ENCODE peak calls at places on chromosomes 13 and 19, in nine cellular contexts. V is adrenal gland, O is progenitor cell of endocrine pancreas, Y is body of pancreas, X is tibial nerve, J is uterus, Z is lung, G is GM23338, H is endothelial cell. N is an unnamed sample.

GRCh38 chr13:112522578-112522977 is 65.4 kb downstream of the TUBGCP3 start:
- DNase-seq in V (no peak), G (no peak), Y (no peak), O (no peak), Z (no peak), X (no peak), H (no peak), J (no peak), N (no peak)

GRCh38 chr13:40233731-40234195 is 432.7 kb downstream of the FOXO1 start:
- DNase-seq in H (no peak), J (peak; percentile 78), G (no peak), Y (no peak), O (no peak), V (peak; percentile 18), Z (no peak), X (no peak), N (peak; percentile 94)

GRCh38 chr19:16988661-16989060 is 37.9 kb downstream of the CPAMD8 start:
- DNase-seq in X (no peak), J (no peak), H (no peak), Z (no peak), V (no peak), Y (no peak), O (no peak), G (no peak), N (no peak)

GRCh38 chr13:108227651-108228272 is 9.6 kb downstream of the ABHD13 start:
- DNase-seq in O (peak; percentile 11), Y (no peak), G (peak; percentile 43), H (peak; percentile 46), Z (no peak), X (peak; percentile 72), J (no peak), V (peak; percentile 21), N (no peak)

GRCh38 chr19:45790942-45791341 is 1.7 kb downstream of the DMWD start:
- DNase-seq in X (no peak), V (no peak), O (no peak), H (no peak), G (no peak), Y (no peak), Z (no peak), J (no peak), N (no peak)

GRCh38 chr13:101309014-101309619 is 107.2 kb downstream of the NALCN start:
- DNase-seq in J (no peak), G (no peak), V (no peak), Y (no peak), H (no peak), X (no peak), O (no peak), Z (no peak), N (no peak)

GRCh38 chr13:41130356-41130755 is 2.2 kb downstream of the KBTBD6 start:
- DNase-seq in G (no peak), O (no peak), J (no peak), Y (no peak), V (no peak), H (no peak), Z (no peak), X (no peak), N (no peak)

GRCh38 chr13:26502826-26503225 is 54.7 kb upstream of the WASF3 start:
- DNase-seq in G (peak; percentile 66), J (no peak), Y (no peak), V (peak; percentile 42), O (no peak), X (peak; percentile 30), Z (no peak), H (peak; percentile 31), N (peak; percentile 63)

GRCh38 chr19:48896191-48896720 is 2.3 kb downstream of the TULP2 start:
- DNase-seq in H (no peak), Y (peak; percentile 69), G (peak; percentile 93), O (no peak), J (peak; percentile 79), Z (peak; percentile 73), V (peak; percentile 45), X (peak; percentile 71), N (peak; percentile 46)

GRCh38 chr19:12788025-12788681 is 3.1 kb upstream of the JUNB start:
- DNase-seq in X (no peak), V (no peak), Z (no peak), G (no peak), Y (no peak), H (no peak), J (no peak), O (no peak), N (no peak)

GRCh38 chr13:51726446-51727185 is 77.3 kb downstream of the DHRS12 start:
- DNase-seq in J (no peak), O (no peak), Z (no peak), G (no peak), H (no peak), X (no peak), V (no peak), Y (no peak), N (no peak)

GRCh38 chr13:83613524-83613923 is 268.8 kb downstream of the SLITRK1 start:
- DNase-seq in G (no peak), J (no peak), H (no peak), Z (no peak), O (no peak), X (no peak), Y (no peak), V (no peak), N (no peak)

GRCh38 chr13:113978741-113979481 is 5.0 kb upstream of the C13orf46 start:
- DNase-seq in V (no peak), O (no peak), Z (no peak), J (no peak), X (no peak), Y (no peak), G (no peak), H (no peak), N (peak; percentile 2)

GRCh38 chr19:13033819-13034611 is 38.7 kb downstream of the NFIX start:
- DNase-seq in X (peak; percentile 68), H (peak; percentile 77), Z (peak; percentile 78), G (peak; percentile 87), O (no peak), J (peak; percentile 77), Y (peak; percentile 84), V (peak; percentile 93), N (peak; percentile 90)

GRCh38 chr19:54191671-54192453 is 754 bp downstream of the TSEN34 start:
- DNase-seq in X (no peak), V (peak; percentile 72), O (no peak), Z (no peak), Y (no peak), H (no peak), J (no peak), G (no peak), N (no peak)

GRCh38 chr19:36225219-36225892 is 10.4 kb downstream of the ZNF146 start:
- DNase-seq in H (no peak), Y (no peak), X (no peak), G (no peak), Z (no peak), O (no peak), V (no peak), J (no peak), N (no peak)

GRCh38 chr13:107867701-107868661 is 347.4 kb downstream of the LIG4 start:
- DNase-seq in G (peak; percentile 83), Y (peak; percentile 22), H (peak; percentile 68), X (no peak), J (no peak), O (peak; percentile 49), V (no peak), Z (no peak), N (no peak)

GRCh38 chr13:90968510-90968909 is 379.0 kb upstream of the MIR17HG start:
- DNase-seq in Z (no peak), Y (peak; percentile 22), G (peak; percentile 77), X (no peak), V (no peak), H (peak; percentile 54), O (no peak), J (no peak), N (no peak)
- TF ChIP-seq CTCF in Z (no peak), Y (no peak), G (peak; percentile 72), X (no peak), V (no peak), H (peak; percentile 41), O (peak; percentile 70), J (no peak), N (no peak)

DNA sequence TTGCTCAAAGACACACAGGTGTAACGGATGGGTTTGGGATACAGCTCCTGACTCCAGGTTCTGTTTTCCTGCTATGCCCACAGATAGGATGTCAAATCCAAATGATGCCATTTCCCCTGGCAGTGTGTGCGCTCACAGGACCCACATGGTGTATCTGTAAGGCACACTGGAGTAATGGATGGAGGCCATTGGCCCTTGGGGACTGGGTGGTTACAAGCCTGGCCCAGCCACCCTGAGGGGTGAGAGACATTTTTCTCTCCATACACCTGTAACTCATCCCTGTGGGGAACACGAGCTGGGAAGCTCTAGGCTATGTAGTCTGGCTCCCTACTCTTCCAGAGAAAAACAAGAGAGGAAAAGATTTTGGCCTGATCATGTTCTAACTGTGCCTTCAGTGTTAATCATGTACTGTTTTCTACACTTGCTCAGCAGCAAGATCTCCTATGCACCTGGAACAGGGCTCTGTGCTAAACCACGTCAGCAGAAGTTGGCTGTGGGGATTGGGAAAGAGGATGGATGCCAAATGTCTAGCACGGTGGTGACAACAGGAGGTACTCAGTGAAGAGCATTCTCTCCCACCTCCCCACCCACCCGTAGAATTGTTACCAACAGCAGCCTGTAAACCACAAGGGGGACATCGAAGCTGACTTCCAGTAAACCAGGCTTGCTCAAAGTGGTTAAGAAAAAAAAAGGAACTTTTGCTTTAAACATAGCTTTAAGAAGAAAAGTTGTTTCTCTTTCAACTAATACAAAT is 237.0 kb downstream of the LACC1 start:
- DNase-seq in J (no peak), Y (no peak), V (no peak), H (no peak), X (no peak), Z (no peak), O (no peak), G (peak; percentile 56), N (no peak)
- TF ChIP-seq CTCF in J (no peak), Y (no peak), V (no peak), H (no peak), X (no peak), Z (no peak), O (no peak), G (peak; percentile 25), N (no peak)

DNA sequence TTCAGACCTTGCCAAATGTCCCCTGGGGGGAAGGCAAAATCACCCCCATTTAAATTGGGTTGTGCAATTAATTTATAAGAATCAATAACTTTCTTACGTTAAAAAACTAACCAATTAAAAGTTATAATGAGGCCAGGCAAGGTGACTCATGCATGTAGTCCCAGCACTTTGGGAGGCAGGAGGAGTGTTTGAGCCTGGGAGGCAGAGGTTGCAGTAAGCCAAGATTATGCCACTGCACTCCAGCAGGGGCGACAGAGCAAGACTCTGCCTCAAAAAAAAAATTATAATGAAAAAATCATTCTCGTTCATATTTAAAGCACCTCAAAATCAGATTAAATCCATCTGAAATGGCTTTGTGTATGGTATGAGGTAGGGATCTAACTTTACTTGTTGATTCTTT is 18.4 kb upstream of the SIGLEC14 start:
- DNase-seq in V (no peak), O (no peak), H (no peak), Y (no peak), Z (no peak), G (no peak), J (no peak), X (no peak), N (no peak)
- TF ChIP-seq CTCF in V (no peak), O (peak; percentile 20), H (no peak), Y (no peak), Z (no peak), G (peak; percentile 44), J (no peak), X (no peak), N (no peak)

DNA sequence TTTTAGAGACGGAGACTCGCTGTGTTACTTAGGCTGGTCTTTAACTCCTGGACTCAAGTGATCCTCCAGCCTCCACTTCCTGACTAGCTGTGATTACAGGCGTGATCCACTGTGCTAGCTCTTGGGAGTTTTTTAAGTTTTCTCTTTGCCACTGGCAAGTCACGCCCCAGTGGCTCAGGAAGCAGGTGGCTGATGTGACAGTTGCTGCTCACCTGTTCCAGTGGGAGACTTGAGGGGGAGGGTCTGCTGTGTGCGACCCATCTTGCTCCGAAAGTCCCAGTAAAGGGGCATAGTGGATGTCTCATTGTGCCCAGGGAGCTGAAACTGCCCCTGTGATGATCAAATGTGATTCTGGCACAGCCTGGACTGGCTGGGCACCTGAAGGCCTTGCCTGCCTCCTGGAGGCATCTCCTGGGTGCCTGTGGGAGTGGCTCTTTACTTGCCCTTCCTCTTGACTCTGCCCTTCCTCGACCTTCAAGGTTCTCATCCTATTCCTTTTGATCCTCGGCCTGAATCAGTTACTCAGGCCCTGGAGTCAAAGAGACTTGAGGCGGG is 7.8 kb downstream of the SMARCA4 start:
- DNase-seq in J (no peak), Z (no peak), G (no peak), O (no peak), H (no peak), V (no peak), Y (no peak), X (no peak), N (no peak)
- TF ChIP-seq CTCF in J (no peak), Z (no peak), G (no peak), O (no peak), H (no peak), V (no peak), Y (no peak), X (no peak), N (no peak)